ENCODE peak calls at places on chromosomes 16 and 17, in eight cellular contexts. One of them, this sample, is unnamed.
A peak's percentile ranks its signal among the peaks of the same experiment; 100 is the strongest.

GRCh38 chr17:9239260-9239820 is 218.0 kb downstream of the NTN1 start:
- DNase-seq in fibroblast of the aortic adventitia: no peak
- DNase-seq in left ventricle myocardium inferior: no peak
- DNase-seq in transverse colon: peak; percentile 26
- DNase-seq in OCI-LY7: no peak
- DNase-seq in AG04449: no peak
- DNase-seq in fibroblast of pulmonary artery: no peak
- DNase-seq in upper lobe of right lung: no peak
- DNase-seq in this sample: no peak

GRCh38 chr16:88924834-88925539 is 52.0 kb downstream of the CBFA2T3 start:
- DNase-seq in fibroblast of the aortic adventitia: peak; percentile 86
- DNase-seq in left ventricle myocardium inferior: no peak
- DNase-seq in transverse colon: no peak
- DNase-seq in OCI-LY7: peak; percentile 92
- DNase-seq in AG04449: peak; percentile 42
- DNase-seq in fibroblast of pulmonary artery: peak; percentile 81
- DNase-seq in upper lobe of right lung: no peak
- DNase-seq in this sample: peak; percentile 78

GRCh38 chr16:26649646-26650045 is 417.1 kb upstream of the C16orf82 start:
- DNase-seq in fibroblast of the aortic adventitia: no peak
- DNase-seq in left ventricle myocardium inferior: no peak
- DNase-seq in transverse colon: no peak
- DNase-seq in OCI-LY7: peak; percentile 73
- DNase-seq in AG04449: no peak
- DNase-seq in fibroblast of pulmonary artery: no peak
- DNase-seq in upper lobe of right lung: no peak
- DNase-seq in this sample: no peak

GRCh38 chr16:4733747-4734062 is 366 bp downstream of the ANKS3 start:
- DNase-seq in fibroblast of the aortic adventitia: no peak
- DNase-seq in left ventricle myocardium inferior: no peak
- DNase-seq in transverse colon: no peak
- DNase-seq in OCI-LY7: no peak
- DNase-seq in AG04449: no peak
- DNase-seq in fibroblast of pulmonary artery: no peak
- DNase-seq in upper lobe of right lung: no peak
- DNase-seq in this sample: no peak

GRCh38 chr17:74987418-74987908 is at the start of gene CDR2L:
- DNase-seq in fibroblast of the aortic adventitia: peak; percentile 88
- DNase-seq in left ventricle myocardium inferior: peak; percentile 98
- DNase-seq in transverse colon: peak; percentile 97
- DNase-seq in OCI-LY7: peak; percentile 96
- DNase-seq in AG04449: peak; percentile 67
- DNase-seq in fibroblast of pulmonary artery: peak; percentile 91
- DNase-seq in upper lobe of right lung: peak; percentile 98
- DNase-seq in this sample: peak; percentile 90

GRCh38 chr17:16342979-16343378 is 10.3 kb downstream of the CENPV start:
- DNase-seq in fibroblast of the aortic adventitia: peak; percentile 78
- DNase-seq in left ventricle myocardium inferior: no peak
- DNase-seq in transverse colon: no peak
- DNase-seq in OCI-LY7: no peak
- DNase-seq in AG04449: no peak
- DNase-seq in fibroblast of pulmonary artery: peak; percentile 76
- DNase-seq in upper lobe of right lung: peak; percentile 40
- DNase-seq in this sample: peak; percentile 57

GRCh38 chr17:49646391-49647255 is 31.3 kb downstream of the SPOP start:
- DNase-seq in fibroblast of the aortic adventitia: peak; percentile 68
- DNase-seq in left ventricle myocardium inferior: no peak
- DNase-seq in transverse colon: peak; percentile 24
- DNase-seq in OCI-LY7: no peak
- DNase-seq in AG04449: peak; percentile 26
- DNase-seq in fibroblast of pulmonary artery: peak; percentile 62
- DNase-seq in upper lobe of right lung: no peak
- DNase-seq in this sample: peak; percentile 72

GRCh38 chr16:82701302-82702022 is 74.7 kb downstream of the CDH13 start:
- DNase-seq in fibroblast of the aortic adventitia: peak; percentile 68
- DNase-seq in left ventricle myocardium inferior: no peak
- DNase-seq in transverse colon: no peak
- DNase-seq in OCI-LY7: no peak
- DNase-seq in AG04449: no peak
- DNase-seq in fibroblast of pulmonary artery: peak; percentile 64
- DNase-seq in upper lobe of right lung: no peak
- DNase-seq in this sample: peak; percentile 24

GRCh38 chr16:27238016-27238587 is 30.5 kb downstream of the NSMCE1 start:
- DNase-seq in fibroblast of the aortic adventitia: no peak
- DNase-seq in left ventricle myocardium inferior: no peak
- DNase-seq in transverse colon: peak; percentile 71
- DNase-seq in OCI-LY7: peak; percentile 23
- DNase-seq in AG04449: no peak
- DNase-seq in fibroblast of pulmonary artery: no peak
- DNase-seq in upper lobe of right lung: peak; percentile 74
- DNase-seq in this sample: no peak

GRCh38 chr17:79028496-79029326 is 4.7 kb downstream of the C1QTNF1 start:
- DNase-seq in fibroblast of the aortic adventitia: no peak
- DNase-seq in left ventricle myocardium inferior: no peak
- DNase-seq in transverse colon: no peak
- DNase-seq in OCI-LY7: no peak
- DNase-seq in AG04449: no peak
- DNase-seq in fibroblast of pulmonary artery: peak; percentile 40
- DNase-seq in upper lobe of right lung: peak; percentile 40
- DNase-seq in this sample: no peak

GRCh38 chr17:47205419-47205963 is 3.7 kb upstream of the MYL4 start:
- DNase-seq in fibroblast of the aortic adventitia: peak; percentile 56
- DNase-seq in left ventricle myocardium inferior: peak; percentile 38
- DNase-seq in transverse colon: peak; percentile 67
- DNase-seq in OCI-LY7: peak; percentile 90
- DNase-seq in AG04449: peak; percentile 63
- DNase-seq in fibroblast of pulmonary artery: peak; percentile 57
- DNase-seq in upper lobe of right lung: peak; percentile 76
- DNase-seq in this sample: peak; percentile 89

GRCh38 chr17:48054238-48055185 is 6.4 kb downstream of the NFE2L1 start:
- DNase-seq in fibroblast of the aortic adventitia: peak; percentile 84
- DNase-seq in left ventricle myocardium inferior: peak; percentile 76
- DNase-seq in transverse colon: peak; percentile 35
- DNase-seq in OCI-LY7: no peak
- DNase-seq in AG04449: no peak
- DNase-seq in fibroblast of pulmonary artery: peak; percentile 82
- DNase-seq in upper lobe of right lung: peak; percentile 72
- DNase-seq in this sample: peak; percentile 89

GRCh38 chr17:44348234-44348987 is 3.3 kb downstream of the GRN start:
- DNase-seq in fibroblast of the aortic adventitia: peak; percentile 25
- DNase-seq in left ventricle myocardium inferior: no peak
- DNase-seq in transverse colon: peak; percentile 48
- DNase-seq in OCI-LY7: peak; percentile 91
- DNase-seq in AG04449: no peak
- DNase-seq in fibroblast of pulmonary artery: no peak
- DNase-seq in upper lobe of right lung: peak; percentile 76
- DNase-seq in this sample: peak; percentile 49

GRCh38 chr17:45306623-45307022 is 10.2 kb downstream of the MAP3K14 start:
- DNase-seq in fibroblast of the aortic adventitia: no peak
- DNase-seq in left ventricle myocardium inferior: no peak
- DNase-seq in transverse colon: no peak
- DNase-seq in OCI-LY7: no peak
- DNase-seq in AG04449: no peak
- DNase-seq in fibroblast of pulmonary artery: no peak
- DNase-seq in upper lobe of right lung: no peak
- DNase-seq in this sample: no peak

GRCh38 chr17:74816883-74817620 is 40.9 kb upstream of the NAT9 start:
- DNase-seq in fibroblast of the aortic adventitia: no peak
- DNase-seq in left ventricle myocardium inferior: no peak
- DNase-seq in transverse colon: no peak
- DNase-seq in OCI-LY7: no peak
- DNase-seq in AG04449: no peak
- DNase-seq in fibroblast of pulmonary artery: no peak
- DNase-seq in upper lobe of right lung: no peak
- DNase-seq in this sample: no peak

GRCh38 chr16:56701534-56701933 is 19.3 kb downstream of the MT1X start:
- DNase-seq in fibroblast of the aortic adventitia: no peak
- DNase-seq in left ventricle myocardium inferior: no peak
- DNase-seq in transverse colon: no peak
- DNase-seq in OCI-LY7: no peak
- DNase-seq in AG04449: no peak
- DNase-seq in fibroblast of pulmonary artery: no peak
- DNase-seq in upper lobe of right lung: no peak
- DNase-seq in this sample: no peak

GRCh38 chr17:44767493-44767892 is 8.7 kb downstream of the ADAM11 start:
- DNase-seq in fibroblast of the aortic adventitia: no peak
- DNase-seq in left ventricle myocardium inferior: no peak
- DNase-seq in transverse colon: no peak
- DNase-seq in OCI-LY7: peak; percentile 25
- DNase-seq in AG04449: no peak
- DNase-seq in fibroblast of pulmonary artery: no peak
- DNase-seq in upper lobe of right lung: no peak
- DNase-seq in this sample: no peak

GRCh38 chr16:75203106-75203505 is 3.9 kb downstream of the CTRB2 start:
- DNase-seq in fibroblast of the aortic adventitia: no peak
- DNase-seq in left ventricle myocardium inferior: peak; percentile 5
- DNase-seq in transverse colon: no peak
- DNase-seq in OCI-LY7: no peak
- DNase-seq in AG04449: no peak
- DNase-seq in fibroblast of pulmonary artery: no peak
- DNase-seq in upper lobe of right lung: peak; percentile 44
- DNase-seq in this sample: no peak

GRCh38 chr16:630024-630814 is 566 bp upstream of the WFIKKN1 start:
- DNase-seq in fibroblast of the aortic adventitia: no peak
- DNase-seq in left ventricle myocardium inferior: no peak
- DNase-seq in transverse colon: no peak
- DNase-seq in OCI-LY7: no peak
- DNase-seq in AG04449: no peak
- DNase-seq in fibroblast of pulmonary artery: no peak
- DNase-seq in upper lobe of right lung: peak; percentile 66
- DNase-seq in this sample: no peak

GRCh38 chr16:30876867-30877266 is 17.0 kb downstream of the BCL7C start:
- DNase-seq in fibroblast of the aortic adventitia: no peak
- DNase-seq in left ventricle myocardium inferior: no peak
- DNase-seq in transverse colon: no peak
- DNase-seq in OCI-LY7: no peak
- DNase-seq in AG04449: no peak
- DNase-seq in fibroblast of pulmonary artery: no peak
- DNase-seq in upper lobe of right lung: no peak
- DNase-seq in this sample: no peak

DNA sequence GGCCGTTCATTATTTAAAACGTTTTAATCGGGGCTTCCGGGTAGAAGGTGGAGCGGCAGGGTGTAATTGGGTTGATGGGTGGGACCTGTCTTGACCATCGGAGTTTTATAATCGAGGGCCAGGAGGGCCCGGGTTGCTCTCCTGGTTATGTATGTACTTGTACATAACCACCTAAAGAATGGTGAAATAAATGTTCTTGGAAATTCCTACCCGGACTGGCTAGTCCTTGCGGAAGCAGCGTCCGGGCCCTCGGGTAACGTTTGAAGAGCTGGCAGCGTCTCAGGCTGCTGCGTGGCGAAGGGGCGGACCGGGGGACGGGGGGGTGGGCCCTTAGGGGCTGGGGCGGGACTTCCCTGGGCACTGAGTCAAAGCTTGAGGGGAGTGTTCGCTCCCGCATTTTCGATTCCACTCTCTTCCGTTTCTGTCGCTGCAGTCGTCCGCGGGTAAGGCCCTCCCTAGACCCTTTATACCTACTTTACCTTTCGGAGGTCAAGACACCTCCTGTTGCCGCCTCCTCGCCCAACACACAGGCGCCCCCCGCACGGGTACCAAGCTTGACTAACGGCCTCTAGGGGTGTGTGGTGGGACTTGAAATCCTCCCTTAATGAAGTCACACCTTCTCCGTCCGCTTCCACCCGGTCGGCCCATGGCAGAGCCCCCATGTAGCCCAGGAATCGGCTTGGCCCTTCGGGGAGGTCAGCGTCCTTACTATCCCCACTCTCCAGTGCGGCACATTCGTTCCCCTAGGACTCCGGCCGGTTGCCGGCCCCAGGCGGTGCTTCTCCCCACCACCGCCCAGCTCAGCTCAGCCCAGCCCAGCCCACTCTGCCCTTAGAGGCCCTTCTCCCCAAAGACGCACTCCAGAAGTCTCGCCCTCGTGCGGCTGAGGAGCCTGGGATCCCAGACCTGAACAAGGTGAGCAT is at the start of gene TMEM106A:
- DNase-seq in fibroblast of the aortic adventitia: peak; percentile 85
- DNase-seq in left ventricle myocardium inferior: peak; percentile 81
- DNase-seq in transverse colon: peak; percentile 82
- DNase-seq in OCI-LY7: peak; percentile 81
- DNase-seq in AG04449: peak; percentile 58
- DNase-seq in fibroblast of pulmonary artery: peak; percentile 89
- DNase-seq in upper lobe of right lung: peak; percentile 91
- DNase-seq in this sample: peak; percentile 88
- TF ChIP-seq CTCF in fibroblast of the aortic adventitia: peak; percentile 55
- TF ChIP-seq CTCF in left ventricle myocardium inferior: peak; percentile 50
- TF ChIP-seq CTCF in transverse colon: peak; percentile 54
- TF ChIP-seq CTCF in OCI-LY7: peak; percentile 70
- TF ChIP-seq CTCF in AG04449: peak; percentile 18
- TF ChIP-seq CTCF in fibroblast of pulmonary artery: peak; percentile 40
- TF ChIP-seq CTCF in upper lobe of right lung: peak; percentile 31
- TF ChIP-seq CTCF in this sample: peak; percentile 46

GRCh38 chr17:4734857-4735475 is 3.7 kb downstream of the MED11 start:
- DNase-seq in fibroblast of the aortic adventitia: no peak
- DNase-seq in left ventricle myocardium inferior: no peak
- DNase-seq in transverse colon: no peak
- DNase-seq in OCI-LY7: no peak
- DNase-seq in AG04449: no peak
- DNase-seq in fibroblast of pulmonary artery: no peak
- DNase-seq in upper lobe of right lung: no peak
- DNase-seq in this sample: no peak
- H3K4me3 ChIP-seq in fibroblast of the aortic adventitia: no peak overlapping the region
- H3K4me3 ChIP-seq in left ventricle myocardium inferior: no peak overlapping the region
- H3K4me3 ChIP-seq in transverse colon: no peak overlapping the region
- H3K4me3 ChIP-seq in OCI-LY7: no peak overlapping the region
- H3K4me3 ChIP-seq in AG04449: no peak overlapping the region
- H3K4me3 ChIP-seq in fibroblast of pulmonary artery: no peak overlapping the region
- H3K4me3 ChIP-seq in upper lobe of right lung: no peak overlapping the region
- H3K4me3 ChIP-seq in this sample: no peak overlapping the region

GRCh38 chr16:69260506-69260905 is 50.6 kb upstream of the VPS4A start:
- DNase-seq in fibroblast of the aortic adventitia: no peak
- DNase-seq in left ventricle myocardium inferior: no peak
- DNase-seq in transverse colon: peak; percentile 32
- DNase-seq in OCI-LY7: no peak
- DNase-seq in AG04449: no peak
- DNase-seq in fibroblast of pulmonary artery: no peak
- DNase-seq in upper lobe of right lung: no peak
- DNase-seq in this sample: no peak

DNA sequence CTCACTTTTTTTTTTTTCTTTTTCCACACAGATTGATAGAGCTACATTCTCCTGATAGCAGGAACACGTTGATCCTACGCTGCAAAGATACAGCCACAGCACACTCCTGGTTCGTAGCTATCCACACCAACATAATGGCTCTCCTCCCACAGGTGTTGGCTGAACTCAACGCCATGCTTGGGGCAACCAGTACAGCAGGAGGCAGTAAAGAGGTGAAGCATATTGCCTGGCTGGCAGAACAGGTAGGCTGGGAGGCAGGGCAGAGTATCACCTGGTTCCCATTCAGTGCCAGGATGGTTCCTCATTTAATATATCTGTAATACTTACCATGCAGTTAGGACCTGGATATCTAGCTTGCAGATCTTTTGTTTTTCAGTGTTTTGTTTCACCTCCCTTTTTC is 51.1 kb upstream of the VPS4A start:
- DNase-seq in fibroblast of the aortic adventitia: no peak
- DNase-seq in left ventricle myocardium inferior: no peak
- DNase-seq in transverse colon: no peak
- DNase-seq in OCI-LY7: no peak
- DNase-seq in AG04449: no peak
- DNase-seq in fibroblast of pulmonary artery: no peak
- DNase-seq in upper lobe of right lung: no peak
- DNase-seq in this sample: no peak
- TF ChIP-seq CTCF in fibroblast of the aortic adventitia: no peak
- TF ChIP-seq CTCF in left ventricle myocardium inferior: no peak
- TF ChIP-seq CTCF in transverse colon: no peak
- TF ChIP-seq CTCF in OCI-LY7: no peak
- TF ChIP-seq CTCF in AG04449: no peak
- TF ChIP-seq CTCF in fibroblast of pulmonary artery: no peak
- TF ChIP-seq CTCF in upper lobe of right lung: no peak
- TF ChIP-seq CTCF in this sample: no peak

GRCh38 chr16:12904041-12904671 is 2.8 kb downstream of the SHISA9 start:
- DNase-seq in fibroblast of the aortic adventitia: no peak
- DNase-seq in left ventricle myocardium inferior: no peak
- DNase-seq in transverse colon: no peak
- DNase-seq in OCI-LY7: peak; percentile 13
- DNase-seq in AG04449: no peak
- DNase-seq in fibroblast of pulmonary artery: no peak
- DNase-seq in upper lobe of right lung: no peak
- DNase-seq in this sample: no peak
- H3K4me3 ChIP-seq in fibroblast of the aortic adventitia: no peak overlapping the region
- H3K4me3 ChIP-seq in left ventricle myocardium inferior: peak overlapping the region; percentile 52
- H3K4me3 ChIP-seq in transverse colon: no peak overlapping the region
- H3K4me3 ChIP-seq in OCI-LY7: no peak overlapping the region
- H3K4me3 ChIP-seq in AG04449: no peak overlapping the region
- H3K4me3 ChIP-seq in fibroblast of pulmonary artery: no peak overlapping the region
- H3K4me3 ChIP-seq in upper lobe of right lung: no peak overlapping the region
- H3K4me3 ChIP-seq in this sample: no peak overlapping the region